ENCODE peak calls at places on chromosomes 16 and 17, in eight cellular contexts. O, I, Y, L, V, W, X and M are unnamed samples.
A peak's percentile ranks its signal among the peaks of the same experiment; 100 is the strongest.

GRCh38 chr17:80877095-80877828 is 114.4 kb upstream of the CHMP6 start:
- DNase-seq in O (no peak), I (no peak), Y (no peak), L (no peak), V (no peak), W (no peak), X (no peak), M (no peak)

GRCh38 chr16:11792404-11793260 is 4.4 kb downstream of the ZC3H7A start:
- DNase-seq in O (no peak), I (no peak), Y (no peak), L (no peak), V (no peak), W (peak; percentile 76), X (no peak), M (no peak)

GRCh38 chr16:7404217-7404616 is 71.6 kb downstream of the RBFOX1 start:
- DNase-seq in O (no peak), I (no peak), Y (no peak), L (no peak), V (no peak), W (no peak), X (no peak), M (no peak)

GRCh38 chr17:64572682-64573154 is 65.9 kb downstream of the CEP95 start:
- DNase-seq in O (peak; percentile 87), I (no peak), Y (no peak), L (peak; percentile 70), V (no peak), W (no peak), X (no peak), M (no peak)

GRCh38 chr16:75621170-75621477 is 2.0 kb downstream of the ADAT1 start:
- DNase-seq in O (peak; percentile 72), I (peak; percentile 52), Y (no peak), L (peak; percentile 39), V (peak; percentile 64), W (peak; percentile 58), X (peak; percentile 56), M (peak; percentile 51)

GRCh38 chr17:66711936-66712335 is 123.0 kb upstream of the CACNG5 start:
- DNase-seq in O (no peak), I (no peak), Y (no peak), L (peak; percentile 86), V (no peak), W (peak; percentile 80), X (no peak), M (peak; percentile 56)

GRCh38 chr16:102060-102855 is 24.2 kb downstream of the MPG start:
- DNase-seq in O (no peak), I (no peak), Y (no peak), L (no peak), V (no peak), W (no peak), X (no peak), M (no peak)

GRCh38 chr17:78112508-78113471 is 15.8 kb downstream of the TMC6 start:
- DNase-seq in O (peak; percentile 59), I (peak; percentile 76), Y (peak; percentile 33), L (peak; percentile 81), V (peak; percentile 75), W (peak; percentile 80), X (peak; percentile 98), M (peak; percentile 85)

GRCh38 chr16:521381-522210 is 5.9 kb upstream of the CAPN15 start:
- DNase-seq in O (no peak), I (no peak), Y (no peak), L (no peak), V (no peak), W (no peak), X (no peak), M (peak; percentile 91)

DNA sequence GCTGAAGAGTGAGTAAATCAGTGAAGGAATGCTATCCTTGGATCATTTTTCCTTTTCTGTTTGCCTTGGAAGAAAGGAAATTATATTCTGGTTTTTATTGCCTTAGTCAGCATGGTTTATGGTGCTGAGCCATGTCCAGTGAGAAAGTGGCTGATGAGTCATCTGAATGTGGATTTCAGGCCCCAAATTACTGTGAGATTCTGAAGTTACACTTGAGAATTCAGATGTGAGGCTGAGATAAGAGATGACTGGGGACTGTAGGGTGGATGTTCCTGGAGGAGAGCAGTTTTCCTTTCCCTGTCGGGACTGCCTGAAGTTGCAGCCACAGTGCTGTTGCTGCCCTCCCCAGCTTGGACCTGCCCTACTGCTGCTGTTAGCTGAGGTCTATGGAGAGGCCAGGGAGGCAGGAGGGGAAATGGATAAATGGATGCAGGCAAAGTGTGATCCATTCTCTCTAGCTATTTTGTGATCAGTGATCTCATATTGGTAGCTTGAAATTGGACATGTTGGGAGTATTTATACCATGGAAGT is 4.2 kb upstream of the MAP3K14 start:
- DNase-seq in O (peak; percentile 98), I (no peak), Y (peak; percentile 85), L (peak; percentile 100), V (no peak), W (peak; percentile 84), X (no peak), M (no peak)
- H3K4me2 ChIP-seq in O (peak overlapping the region; percentile 67), I (no peak overlapping the region), Y (peak overlapping the region; percentile 97), L (peak overlapping the region; percentile 92), V (no peak overlapping the region), W (no peak overlapping the region), X (peak overlapping the region; percentile 85), M (no peak overlapping the region)

DNA sequence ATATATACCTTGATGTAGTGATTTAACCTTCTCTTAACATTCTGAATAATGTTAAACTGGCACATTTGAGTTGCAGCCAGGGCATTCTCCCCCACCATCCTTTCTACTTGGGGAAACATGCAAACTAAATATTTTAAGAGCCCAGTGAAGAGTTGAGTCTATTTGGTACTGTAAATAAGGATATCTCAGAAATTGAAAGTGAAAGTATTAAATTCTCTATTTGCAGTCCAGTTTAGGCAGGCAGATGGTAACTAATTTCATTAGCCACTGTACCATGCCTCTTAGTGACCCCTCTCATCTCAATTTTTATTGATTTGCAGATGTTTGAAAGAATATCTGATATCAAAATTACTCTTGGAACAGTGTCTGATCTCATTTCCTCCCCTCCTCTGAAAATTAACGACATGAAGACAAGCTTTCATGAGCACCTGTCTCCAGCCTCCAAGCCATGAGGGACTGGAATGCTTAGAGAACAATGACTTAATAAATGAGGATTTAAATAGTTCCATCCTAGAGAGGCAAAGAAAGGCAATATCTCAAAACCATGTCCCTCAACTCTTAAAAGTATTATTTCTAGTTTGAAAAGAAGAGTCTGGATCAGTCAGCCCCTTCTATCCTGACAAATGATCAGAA is 137.3 kb downstream of the ANKFN1 start:
- DNase-seq in O (peak; percentile 17), I (no peak), Y (no peak), L (no peak), V (no peak), W (no peak), X (no peak), M (no peak)
- H3K4me3 ChIP-seq in O (peak overlapping the region; percentile 28), I (no peak overlapping the region), Y (no peak overlapping the region), L (peak overlapping the region; percentile 10), V (peak overlapping the region; percentile 44), W (no peak overlapping the region), X (peak overlapping the region; percentile 31), M (no peak overlapping the region)

GRCh38 chr17:17205368-17206148 is 575 bp downstream of the PLD6 start:
- DNase-seq in O (peak; percentile 88), I (no peak), Y (peak; percentile 7), L (peak; percentile 71), V (no peak), W (no peak), X (peak; percentile 80), M (peak; percentile 40)

GRCh38 chr17:17208013-17208412 is 1.9 kb upstream of the PLD6 start:
- DNase-seq in O (no peak), I (no peak), Y (no peak), L (no peak), V (no peak), W (no peak), X (no peak), M (no peak)

GRCh38 chr17:17204635-17205231 is 1.4 kb downstream of the PLD6 start:
- DNase-seq in O (no peak), I (no peak), Y (no peak), L (no peak), V (no peak), W (no peak), X (no peak), M (no peak)

GRCh38 chr17:17206913-17207368 is 808 bp upstream of the PLD6 start:
- DNase-seq in O (peak; percentile 52), I (no peak), Y (no peak), L (no peak), V (no peak), W (no peak), X (no peak), M (no peak)

GRCh38 chr17:17206149-17206912 is at the start of gene PLD6:
- DNase-seq in O (peak; percentile 76), I (no peak), Y (peak; percentile 69), L (peak; percentile 74), V (no peak), W (no peak), X (peak; percentile 96), M (no peak)
- TF ChIP-seq EZH2phosphoT487 in O (no peak), I (no peak), Y (no peak), L (peak; percentile 97), V (no peak), W (no peak), X (no peak), M (no peak)

DNA sequence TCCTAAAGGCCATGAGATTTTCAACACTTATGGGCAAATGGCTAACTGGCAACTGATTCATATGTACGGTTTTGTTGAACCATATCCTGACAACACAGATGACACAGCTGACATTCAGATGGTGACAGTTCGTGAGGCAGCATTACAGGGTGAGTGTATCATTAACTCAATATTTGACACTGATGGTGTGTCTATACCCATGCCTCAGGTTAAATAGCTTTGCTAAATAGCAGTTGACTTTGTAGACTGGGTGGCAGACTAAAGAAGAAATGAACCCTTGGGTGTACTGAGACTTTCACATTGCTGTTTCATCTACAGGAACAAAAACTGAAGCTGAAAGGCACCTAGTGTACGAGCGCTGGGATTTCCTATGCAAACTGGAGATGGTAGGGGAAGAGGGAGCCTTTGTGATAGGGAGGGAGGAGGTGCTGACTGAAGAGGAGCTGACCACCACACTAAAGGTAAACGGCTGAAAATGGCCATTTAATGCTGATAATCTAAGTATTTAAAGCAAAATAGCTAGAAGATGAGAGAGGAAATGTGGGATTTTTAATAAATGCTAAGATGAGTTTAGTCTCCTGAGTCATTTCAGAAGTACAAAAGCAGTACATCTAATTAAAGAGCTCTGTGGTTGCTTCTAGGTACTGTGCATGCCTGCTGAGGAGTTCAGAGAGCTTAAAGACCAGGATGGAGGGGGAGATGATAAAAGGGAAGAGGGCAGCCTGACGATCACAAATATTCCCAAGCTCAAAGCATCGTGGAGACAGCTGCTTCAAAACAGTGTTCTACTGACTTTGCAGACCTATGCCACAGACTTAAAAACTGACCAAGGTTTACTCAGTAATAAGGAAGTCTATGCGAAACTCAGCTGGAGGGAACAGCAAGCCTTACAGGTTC is 3.0 kb downstream of the SETD6 start:
- DNase-seq in O (no peak), I (no peak), Y (no peak), L (no peak), V (no peak), W (no peak), X (no peak), M (no peak)
- H3K4me2 ChIP-seq in O (no peak overlapping the region), I (no peak overlapping the region), Y (no peak overlapping the region), L (no peak overlapping the region), V (no peak overlapping the region), W (no peak overlapping the region), X (no peak overlapping the region), M (no peak overlapping the region)